ENCODE peak calls at places on chromosomes 12 and 14, in six cellular contexts. E is T-helper 17 cell, C is mesendoderm, O is endodermal cell, Z is amniotic stem cell, I is progenitor cell of endocrine pancreas. J is an unnamed sample.

GRCh38 chr14:99755068-99755405 is 38.2 kb upstream of the EML1 start:
- DNase-seq in O (no peak), I (no peak), E (no peak), C (no peak), Z (no peak), J (no peak)

GRCh38 chr14:21556378-21557083 is 23.3 kb downstream of the OR10G3 start:
- DNase-seq in C (no peak), Z (no peak), E (no peak), O (peak), I (no peak), J (no peak)

GRCh38 chr14:52346778-52347177 is 32.7 kb downstream of the PTGER2 start:
- DNase-seq in Z (no peak), I (no peak), E (no peak), O (no peak), C (no peak), J (no peak)

GRCh38 chr12:39230086-39230485 is 212.8 kb downstream of the KIF21A start:
- DNase-seq in Z (no peak), O (no peak), C (no peak), I (no peak), E (no peak), J (no peak)

GRCh38 chr14:68780358-68781160 is 12.3 kb downstream of the ZFP36L1 start:
- DNase-seq in E (no peak), Z (no peak), C (peak), I (no peak), O (peak), J (no peak)

GRCh38 chr12:104699489-104700194 is 242.9 kb downstream of the CHST11 start:
- DNase-seq in O (no peak), C (no peak), Z (no peak), E (no peak), I (no peak), J (no peak)

GRCh38 chr14:94775875-94776217 is 5.9 kb upstream of the GSC start:
- DNase-seq in I (no peak), Z (no peak), C (no peak), E (no peak), O (no peak), J (no peak)

GRCh38 chr12:94805749-94806148 is 155.4 kb upstream of the TMCC3 start:
- DNase-seq in O (no peak), C (peak), I (no peak), Z (no peak), E (no peak), J (no peak)

GRCh38 chr12:8088574-8088973 is 6.5 kb downstream of the NECAP1 start:
- DNase-seq in I (no peak), E (peak), O (no peak), Z (no peak), C (no peak), J (no peak)

GRCh38 chr14:32354716-32355115 is 25.6 kb downstream of the AKAP6 start:
- DNase-seq in Z (no peak), O (no peak), C (no peak), I (no peak), E (no peak), J (no peak)

GRCh38 chr12:89856431-89856830 is 147.8 kb upstream of the ATP2B1 start:
- DNase-seq in Z (no peak), O (no peak), C (no peak), E (no peak), I (no peak), J (no peak)

GRCh38 chr14:76720382-76720813 is 40.9 kb upstream of the VASH1 start:
- DNase-seq in Z (no peak), O (peak), I (no peak), E (no peak), C (peak), J (peak)

GRCh38 chr14:26088260-26088659 is 509.6 kb downstream of the NOVA1 start:
- DNase-seq in O (peak), Z (no peak), E (no peak), I (no peak), C (peak), J (no peak)

GRCh38 chr12:85835810-85836715 is at the start of gene RASSF9:
- DNase-seq in E (no peak), O (peak), I (no peak), Z (no peak), C (peak), J (no peak)

J was measured in endothelial cell.